ENCODE peak calls at places on chromosomes 12 and 14, in four cellular contexts. M is A549, H is WTC11, S is HepG2. N is an unnamed sample.

GRCh38 chr14:24816011-24816928 is 182.3 kb upstream of the GZMB start:
- DNase-seq in M (no peak), H (no peak), S (peak), N (no peak)

GRCh38 chr14:91398192-91398591 is 19.4 kb downstream of the CCDC88C start:
- DNase-seq in M (no peak), H (no peak), S (no peak), N (no peak)

GRCh38 chr14:52349731-52350130 is 35.6 kb downstream of the PTGER2 start:
- DNase-seq in M (no peak), H (no peak), S (no peak), N (no peak)

GRCh38 chr12:30515351-30515750 is 180.3 kb downstream of the IPO8 start:
- DNase-seq in M (no peak), H (no peak), S (peak), N (no peak)

GRCh38 chr12:110330544-110330943 is 49.5 kb downstream of the ATP2A2 start:
- DNase-seq in M (no peak), H (no peak), S (no peak), N (no peak)

GRCh38 chr12:57893460-57894353 is 47.2 kb upstream of the CTDSP2 start:
- DNase-seq in M (no peak), H (peak), S (peak), N (peak)

GRCh38 chr12:80412343-80412953 is 31.6 kb upstream of the PTPRQ start:
- DNase-seq in M (peak), H (no peak), S (peak), N (peak)

GRCh38 chr12:219891-220352 is 6.0 kb upstream of the SLC6A12 start:
- DNase-seq in M (peak), H (peak), S (peak), N (peak)

GRCh38 chr14:96249016-96249415 is 7.0 kb upstream of the BDKRB1 start:
- DNase-seq in M (no peak), H (no peak), S (no peak), N (no peak)

GRCh38 chr14:98162829-98163228 is 1109.2 kb downstream of the BCL11B start:
- DNase-seq in M (no peak), H (no peak), S (no peak), N (no peak)

GRCh38 chr12:49482095-49483051 is 56.5 kb upstream of the KCNH3 start:
- DNase-seq in M (no peak), H (no peak), S (peak), N (no peak)

GRCh38 chr14:78863143-78863542 is 693.0 kb downstream of the NRXN3 start:
- DNase-seq in M (no peak), H (peak), S (peak), N (peak)

GRCh38 chr14:33475623-33476022 is 475.3 kb downstream of the EGLN3 start:
- DNase-seq in M (no peak), H (peak), S (peak), N (no peak)

GRCh38 chr14:37623552-37623951 is 28.1 kb downstream of the TTC6 start:
- DNase-seq in M (no peak), H (no peak), S (no peak), N (no peak)

GRCh38 chr12:124426594-124427550 is 132.0 kb downstream of the RFLNA start:
- DNase-seq in M (no peak), H (no peak), S (no peak), N (no peak)

GRCh38 chr12:43655586-43655985 is 103.0 kb downstream of the PUS7L start:
- DNase-seq in M (no peak), H (no peak), S (no peak), N (no peak)

GRCh38 chr14:104311358-104311757 is 173.0 kb downstream of the KIF26A start:
- DNase-seq in M (no peak), H (no peak), S (no peak), N (no peak)

GRCh38 chr14:75198291-75198933 is 22.0 kb upstream of the TMED10 start:
- DNase-seq in M (no peak), H (no peak), S (peak), N (no peak)

GRCh38 chr14:58014778-58015177 is 137.2 kb downstream of the ARMH4 start:
- DNase-seq in M (no peak), H (no peak), S (no peak), N (no peak)

GRCh38 chr12:39441963-39442894 is 691 bp downstream of the KIF21A start:
- DNase-seq in M (peak), H (peak), S (peak), N (peak)

GRCh38 chr14:51369814-51370213 is 129.8 kb downstream of the TMX1 start:
- DNase-seq in M (no peak), H (peak), S (no peak), N (peak)

GRCh38 chr12:113722747-113723146 is 243.4 kb downstream of the RBM19 start:
- DNase-seq in M (no peak), H (no peak), S (no peak), N (peak)

GRCh38 chr12:32854097-32854496 is 42.5 kb downstream of the PKP2 start:
- DNase-seq in M (no peak), H (no peak), S (no peak), N (no peak)

GRCh38 chr14:50318031-50318626 is 6.0 kb downstream of the DMAC2L start:
- DNase-seq in M (peak), H (no peak), S (peak), N (no peak)

GRCh38 chr14:62847168-62847567 is 198.1 kb downstream of the KCNH5 start:
- DNase-seq in M (no peak), H (no peak), S (no peak), N (no peak)

GRCh38 chr14:95163132-95163531 is 5.8 kb upstream of the DICER1 start:
- DNase-seq in M (no peak), H (no peak), S (no peak), N (no peak)

GRCh38 chr12:66678640-66679268 is at the start of gene GRIP1:
- DNase-seq in M (no peak), H (no peak), S (no peak), N (no peak)
- TF ChIP-seq HMGXB4 in M (no peak), H (no peak), S (no peak), N (no peak)

GRCh38 chr14:92584856-92585255 is 71.3 kb downstream of the RIN3 start:
- DNase-seq in M (no peak), H (no peak), S (no peak), N (no peak)
- TF ChIP-seq HMGXB4 in M (no peak), H (no peak), S (no peak), N (no peak)

GRCh38 chr12:98543701-98544100 is 28.3 kb downstream of the TMPO start:
- DNase-seq in M (no peak), H (no peak), S (no peak), N (no peak)

GRCh38 chr12:98549371-98550110 is 34.2 kb downstream of the TMPO start:
- DNase-seq in M (no peak), H (no peak), S (no peak), N (no peak)

GRCh38 chr12:98544741-98545140 is 29.4 kb downstream of the TMPO start:
- DNase-seq in M (no peak), H (no peak), S (no peak), N (no peak)
- TF ChIP-seq HMGXB4 in M (no peak), H (no peak), S (no peak), N (no peak)

DNA sequence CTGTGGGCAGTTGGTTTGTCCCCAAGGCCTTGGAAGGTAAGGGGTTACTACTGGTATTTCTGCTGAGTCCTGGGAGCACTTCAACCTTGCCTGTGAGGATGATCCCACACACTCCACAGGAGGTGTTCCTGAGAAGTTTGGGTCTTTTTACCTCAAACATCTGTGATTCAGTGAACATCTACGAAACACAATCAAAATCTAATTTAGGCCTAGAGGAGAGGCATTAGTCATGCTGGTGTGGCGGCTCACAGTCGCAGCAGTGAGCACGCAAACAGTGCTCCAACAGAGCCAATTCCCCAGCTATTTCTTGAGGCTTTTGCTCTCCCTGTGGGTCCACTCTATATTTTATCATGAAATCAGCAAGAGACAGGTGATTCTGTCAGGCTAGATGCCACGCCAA is 107.6 kb downstream of the APAF1 start:
- DNase-seq in M (no peak), H (no peak), S (no peak), N (peak)
- TF ChIP-seq HMGXB4 in M (no peak), H (no peak), S (no peak), N (no peak)

DNA sequence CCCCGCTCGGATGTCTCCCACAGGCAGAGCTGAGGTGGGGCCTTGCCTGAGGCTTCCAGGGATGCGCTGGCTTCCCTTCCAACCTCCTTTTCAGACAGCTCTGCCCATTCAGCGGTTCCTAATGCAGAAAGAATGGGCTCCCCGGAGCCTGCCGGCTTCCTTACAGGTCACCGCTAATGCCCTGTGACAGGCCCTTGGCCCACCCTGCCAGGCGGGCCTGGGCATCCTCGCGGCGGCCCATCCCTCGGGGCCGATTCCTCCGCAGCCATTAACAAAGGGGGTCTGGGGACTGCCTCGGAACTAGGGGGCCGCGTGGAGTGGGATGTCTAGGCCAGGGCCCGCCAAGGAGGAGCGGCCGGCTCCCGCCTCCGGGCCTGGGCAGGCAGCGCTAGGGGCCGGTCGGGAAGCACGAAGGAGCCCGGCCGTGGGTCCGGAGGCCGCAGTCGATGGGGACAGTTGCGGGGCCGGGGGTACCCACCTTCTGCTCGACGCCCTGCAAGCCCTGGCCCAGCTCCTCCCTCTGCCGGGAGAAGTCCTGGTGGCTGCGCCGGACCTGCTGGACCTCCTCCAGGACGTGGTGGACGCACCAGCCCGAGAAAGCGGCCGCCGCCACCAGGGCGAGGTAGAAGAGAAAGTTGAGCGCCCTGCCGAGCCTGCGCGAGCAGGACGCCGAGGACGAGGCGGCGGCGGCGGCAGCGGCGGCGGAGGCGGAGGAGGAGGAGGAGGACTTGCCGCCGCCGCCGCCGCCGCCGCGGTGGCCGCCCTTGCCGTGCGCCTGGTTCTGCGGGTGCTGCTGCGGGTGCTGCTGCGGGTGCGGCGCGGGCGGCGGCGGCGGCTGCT is 709 bp downstream of the CKAP4 start:
- DNase-seq in M (peak), H (peak), S (no peak), N (peak)
- TF ChIP-seq HMGXB4 in M (no peak), H (no peak), S (no peak), N (no peak)

DNA sequence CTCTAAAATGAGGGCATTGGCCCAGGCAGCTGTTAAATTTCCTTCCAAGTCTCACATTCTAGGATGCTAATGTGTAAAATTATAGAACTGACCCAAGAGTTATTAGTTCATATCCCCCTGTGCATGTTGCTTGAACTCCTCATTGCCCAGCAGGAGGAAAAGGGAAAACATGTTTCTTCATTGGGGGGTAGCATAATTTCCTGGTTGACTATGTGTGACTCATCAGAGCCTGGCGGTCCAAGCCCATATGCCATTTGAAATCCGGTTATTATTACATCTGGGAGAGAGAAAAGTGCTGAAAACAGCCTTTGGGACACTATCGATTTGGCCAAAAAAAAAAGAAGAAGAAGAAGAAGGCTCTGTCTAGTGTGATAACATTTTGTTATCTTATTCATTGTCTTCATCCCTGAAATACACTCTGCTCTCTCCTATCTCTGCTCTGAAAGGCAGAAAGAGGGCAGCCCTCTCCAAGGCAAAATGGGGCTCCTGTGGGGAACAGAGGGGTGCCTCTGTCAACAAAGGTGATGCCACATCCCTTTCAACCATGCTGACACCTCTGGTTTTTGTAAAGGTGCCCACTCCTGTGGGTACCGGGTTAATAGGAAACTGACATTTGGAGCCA is 114.2 kb downstream of the DAD1 start:
- DNase-seq in M (no peak), H (no peak), S (no peak), N (no peak)
- TF ChIP-seq HMGXB4 in M (no peak), H (no peak), S (no peak), N (no peak)

DNA sequence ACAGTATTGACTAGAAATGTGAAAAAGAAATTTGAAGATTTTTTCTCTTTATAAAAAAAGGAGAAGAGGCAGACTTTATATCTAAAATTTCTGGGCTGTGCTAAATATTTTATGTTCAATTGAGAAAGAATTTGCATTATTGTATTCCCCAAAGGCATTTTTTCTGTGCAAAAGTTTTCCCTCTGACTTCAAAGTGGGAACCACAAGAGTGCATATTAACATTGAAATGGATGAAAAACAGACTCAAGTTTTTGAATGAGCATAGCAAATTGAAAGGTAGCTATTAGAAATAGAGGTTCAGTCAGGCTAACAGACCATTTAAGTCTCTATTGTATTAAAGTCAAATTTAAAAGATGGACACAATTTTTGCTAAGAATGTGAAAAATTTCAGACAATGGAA is 95.2 kb downstream of the RASSF9 start:
- DNase-seq in M (no peak), H (no peak), S (no peak), N (no peak)
- TF ChIP-seq HMGXB4 in M (no peak), H (no peak), S (no peak), N (no peak)

GRCh38 chr12:89799316-89799715 is 90.7 kb upstream of the ATP2B1 start:
- DNase-seq in M (no peak), H (no peak), S (no peak), N (peak)

GRCh38 chr12:89797436-89797835 is 88.8 kb upstream of the ATP2B1 start:
- DNase-seq in M (no peak), H (no peak), S (no peak), N (peak)

GRCh38 chr12:89800435-89800834 is 91.8 kb upstream of the ATP2B1 start:
- DNase-seq in M (no peak), H (no peak), S (no peak), N (peak)

GRCh38 chr12:89793946-89794345 is 85.3 kb upstream of the ATP2B1 start:
- DNase-seq in M (no peak), H (no peak), S (no peak), N (no peak)

GRCh38 chr12:89796798-89797382 is 88.3 kb upstream of the ATP2B1 start:
- DNase-seq in M (no peak), H (no peak), S (no peak), N (peak)
- TF ChIP-seq HMGXB4 in M (no peak), H (no peak), S (no peak), N (no peak)

N was measured in K562.